ENCODE peak calls at places on chromosome 9, in seven cellular contexts. R is endothelial cell, I is Peyer's patch, T is choroid plexus epithelial cell, N is PC-3, F is upper lobe of right lung, B is sigmoid colon. L is an unnamed sample.

GRCh38 chr9:5025416-5025815 is 40.3 kb downstream of the JAK2 start:
- DNase-seq in N (no peak), B (no peak), T (peak), I (no peak), F (no peak), R (no peak), L (no peak)

GRCh38 chr9:120348951-120349429 is 231.0 kb downstream of the CDK5RAP2 start:
- DNase-seq in N (peak), R (peak), B (no peak), F (no peak), I (no peak), T (peak), L (peak)

GRCh38 chr9:108022246-108022935 is 532.8 kb upstream of the KLF4 start:
- DNase-seq in R (no peak), F (no peak), I (no peak), B (no peak), T (no peak), N (no peak), L (no peak)

GRCh38 chr9:976258-976804 is at the start of gene DMRT3:
- DNase-seq in R (peak), N (no peak), B (no peak), I (no peak), F (no peak), T (no peak), L (no peak)

GRCh38 chr9:87556821-87557220 is 59.2 kb downstream of the DAPK1 start:
- DNase-seq in T (no peak), N (no peak), I (no peak), F (no peak), B (no peak), R (no peak), L (no peak)

GRCh38 chr9:83957029-83957513 is 22.9 kb downstream of the HNRNPK start:
- DNase-seq in B (no peak), T (peak), I (no peak), R (no peak), F (no peak), N (no peak), L (no peak)

GRCh38 chr9:78044189-78044588 is 12.6 kb upstream of the GNAQ start:
- DNase-seq in N (no peak), I (no peak), F (no peak), T (no peak), B (no peak), R (no peak), L (no peak)

GRCh38 chr9:88310310-88310980 is 77.8 kb upstream of the SPIN1 start:
- DNase-seq in T (peak), F (peak), N (peak), R (peak), B (peak), I (no peak), L (no peak)

GRCh38 chr9:12719431-12719830 is 26.2 kb downstream of the TYRP1 start:
- DNase-seq in T (peak), F (no peak), I (no peak), R (no peak), N (peak), B (no peak), L (no peak)

GRCh38 chr9:106035810-106036209 is 341.5 kb downstream of the TMEM38B start:
- DNase-seq in I (no peak), F (no peak), B (no peak), R (no peak), N (no peak), T (no peak), L (no peak)

GRCh38 chr9:21872696-21873095 is 70.3 kb downstream of the MTAP start:
- DNase-seq in I (no peak), T (no peak), B (no peak), F (no peak), N (no peak), R (no peak), L (no peak)

GRCh38 chr9:36056896-36057295 is 20.2 kb downstream of the RECK start:
- DNase-seq in B (no peak), N (no peak), T (no peak), R (no peak), F (no peak), I (no peak), L (no peak)

GRCh38 chr9:87375397-87376073 is 122.1 kb upstream of the DAPK1 start:
- DNase-seq in F (no peak), B (no peak), R (no peak), T (peak), N (no peak), I (no peak), L (no peak)

GRCh38 chr9:94973491-94973941 is 247.0 kb downstream of the AOPEP start:
- DNase-seq in T (peak), F (no peak), I (no peak), N (no peak), B (no peak), R (no peak), L (no peak)

GRCh38 chr9:114621561-114621960 is 10.5 kb downstream of the TMEM268 start:
- DNase-seq in I (no peak), F (no peak), N (no peak), T (no peak), R (no peak), B (no peak), L (no peak)

GRCh38 chr9:107484117-107484723 is 5.3 kb downstream of the KLF4 start:
- DNase-seq in R (peak), B (no peak), F (no peak), N (peak), I (no peak), T (peak), L (no peak)

GRCh38 chr9:71685394-71685793 is 82.9 kb downstream of the CEMIP2 start:
- DNase-seq in R (no peak), T (no peak), N (peak), B (no peak), I (peak), F (no peak), L (peak)

GRCh38 chr9:94889627-94890026 is 163.1 kb downstream of the AOPEP start:
- DNase-seq in R (no peak), I (no peak), B (no peak), F (no peak), N (no peak), T (no peak), L (no peak)

GRCh38 chr9:97559111-97559514 is 57.6 kb downstream of the TMOD1 start:
- DNase-seq in T (no peak), I (no peak), B (no peak), N (no peak), R (no peak), F (peak), L (peak)

GRCh38 chr9:124470306-124470705 is 20.1 kb downstream of the ADGRD2 start:
- DNase-seq in B (no peak), N (no peak), F (no peak), R (no peak), I (no peak), T (no peak), L (no peak)

GRCh38 chr9:115254781-115255180 is 136.8 kb upstream of the TNC start:
- DNase-seq in F (no peak), T (no peak), I (no peak), B (peak), N (no peak), R (no peak), L (no peak)

GRCh38 chr9:95645579-95645978 is 128.8 kb upstream of the PTCH1 start:
- DNase-seq in I (no peak), T (no peak), R (no peak), F (no peak), B (no peak), N (no peak), L (no peak)

GRCh38 chr9:112179816-112180215 is 4.7 kb upstream of the SUSD1 start:
- DNase-seq in I (no peak), T (no peak), F (no peak), N (no peak), R (no peak), B (no peak), L (no peak)

GRCh38 chr9:120928015-120928719 is 1.6 kb upstream of the TRAF1 start:
- DNase-seq in B (peak), T (no peak), I (peak), R (peak), N (no peak), F (peak), L (peak)

GRCh38 chr9:125393426-125393825 is 131.8 kb downstream of the GAPVD1 start:
- DNase-seq in R (no peak), N (peak), F (no peak), I (no peak), B (no peak), T (peak), L (no peak)

GRCh38 chr9:34601883-34602570 is 9.9 kb downstream of the RPP25L start:
- DNase-seq in B (no peak), N (no peak), R (no peak), F (no peak), I (no peak), T (no peak), L (no peak)

GRCh38 chr9:107177857-107178256 is 105.2 kb upstream of the RAD23B start:
- DNase-seq in B (no peak), T (no peak), N (no peak), F (no peak), I (peak), R (no peak), L (no peak)

DNA sequence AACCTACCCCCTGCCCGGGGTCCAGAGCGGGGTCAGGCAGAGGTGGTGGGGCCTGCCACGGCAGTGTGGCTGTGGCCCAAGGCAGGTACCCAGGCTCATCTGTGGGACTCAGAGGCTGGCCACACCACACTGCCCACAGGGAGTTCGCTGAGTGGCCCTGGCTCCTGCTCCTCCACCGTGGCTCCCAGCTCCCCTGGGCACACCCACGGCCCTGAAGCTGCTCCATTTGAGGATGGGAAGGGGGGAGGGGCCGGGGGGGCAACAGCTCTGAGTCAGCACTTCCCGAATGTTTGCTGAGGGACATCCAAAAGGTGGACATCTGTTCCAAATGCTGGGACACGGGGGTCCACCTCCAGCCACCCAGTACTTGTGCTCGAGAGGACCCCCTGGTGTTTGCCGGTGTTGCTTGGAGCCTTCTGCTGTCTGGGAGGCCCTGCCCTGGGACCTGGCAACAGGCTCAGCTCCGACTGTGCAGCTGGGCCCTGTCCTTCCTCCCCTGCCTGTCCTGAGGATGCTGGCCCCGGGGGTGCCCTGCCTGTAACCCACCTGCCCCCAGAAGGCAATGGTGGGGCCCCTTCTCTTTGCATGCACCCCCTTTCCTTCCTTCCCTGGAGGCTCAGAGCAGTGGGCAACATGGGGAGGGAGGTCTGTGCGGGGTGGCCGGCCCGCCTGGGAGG is 2.5 kb upstream of the NRARP start:
- DNase-seq in R (peak), B (no peak), I (peak), T (no peak), N (no peak), F (peak), L (no peak)
- TF ChIP-seq CTCF in R (no peak), B (no peak), I (no peak), T (peak), N (no peak), F (peak), L (no peak)

GRCh38 chr9:127886401-127886972 is 9.0 kb upstream of the AK1 start:
- DNase-seq in N (no peak), R (no peak), F (peak), B (no peak), T (no peak), I (no peak), L (no peak)

GRCh38 chr9:127885508-127886281 is 8.2 kb upstream of the AK1 start:
- DNase-seq in B (no peak), T (no peak), R (no peak), N (no peak), I (no peak), F (peak), L (no peak)

GRCh38 chr9:127884976-127885490 is 7.6 kb upstream of the AK1 start:
- DNase-seq in T (no peak), I (no peak), B (no peak), N (no peak), F (peak), R (no peak), L (no peak)

GRCh38 chr9:127890053-127890452 is 9.3 kb downstream of the ST6GALNAC6 start:
- DNase-seq in F (no peak), B (no peak), R (no peak), N (no peak), T (no peak), I (no peak), L (no peak)

GRCh38 chr9:127887792-127888191 is 10.3 kb upstream of the AK1 start:
- DNase-seq in R (peak), T (peak), I (no peak), B (no peak), N (no peak), F (no peak), L (no peak)
- TF ChIP-seq CTCF in R (peak), T (peak), I (no peak), B (no peak), N (no peak), F (no peak), L (peak)

GRCh38 chr9:131045300-131046092 is 36.5 kb downstream of the LAMC3 start:
- DNase-seq in R (no peak), B (no peak), T (peak), F (no peak), N (no peak), I (no peak), L (peak)

GRCh38 chr9:131046093-131046380 is 37.1 kb downstream of the LAMC3 start:
- DNase-seq in T (no peak), I (no peak), R (no peak), F (no peak), N (peak), B (no peak), L (no peak)

GRCh38 chr9:131048820-131049219 is 39.8 kb downstream of the LAMC3 start:
- DNase-seq in T (no peak), R (no peak), I (no peak), F (no peak), N (no peak), B (no peak), L (no peak)

GRCh38 chr9:131048332-131048731 is 39.4 kb downstream of the LAMC3 start:
- DNase-seq in B (no peak), N (no peak), F (no peak), I (no peak), R (no peak), T (no peak), L (no peak)

DNA sequence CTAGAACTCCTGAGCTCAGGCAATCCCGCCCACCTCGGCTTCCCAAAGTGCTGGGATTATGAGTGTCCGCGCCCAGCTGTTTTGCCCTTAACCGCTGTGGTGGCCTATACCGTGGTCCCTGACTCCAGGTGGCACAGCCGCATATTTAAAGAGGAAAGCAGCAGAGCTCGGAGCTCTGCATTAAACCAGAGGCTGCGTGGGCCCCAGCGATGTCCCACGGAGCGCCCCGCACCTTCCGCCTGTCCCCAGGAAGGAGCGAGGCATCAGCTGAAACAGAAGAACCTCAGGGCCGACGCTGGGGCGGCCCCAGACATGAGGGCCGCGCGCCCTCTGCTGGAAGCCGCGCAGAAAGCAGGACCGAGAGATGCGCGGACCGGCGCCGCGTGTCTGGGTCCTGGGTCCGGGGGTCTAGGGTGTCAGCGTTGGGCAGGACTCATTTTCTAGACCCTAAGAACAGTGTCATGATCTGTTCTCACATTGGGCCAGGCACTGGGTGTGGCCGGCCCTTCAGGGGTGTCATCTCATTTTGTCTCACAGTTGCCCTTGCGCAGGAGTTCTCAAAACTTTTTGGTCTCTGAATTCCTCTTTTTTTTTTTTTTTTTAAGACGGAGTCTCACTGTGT is 37.7 kb downstream of the LAMC3 start:
- DNase-seq in N (peak), T (peak), I (peak), R (peak), B (peak), F (peak), L (peak)
- TF ChIP-seq CTCF in N (peak), T (peak), I (peak), R (peak), B (peak), F (peak), L (peak)

GRCh38 chr9:134067904-134068741 is at the start of gene BRD3:
- DNase-seq in N (peak), F (peak), T (peak), I (peak), B (peak), R (peak), L (peak)
- TF ChIP-seq CTCF in N (no peak), F (no peak), T (no peak), I (no peak), B (no peak), R (no peak), L (no peak)

DNA sequence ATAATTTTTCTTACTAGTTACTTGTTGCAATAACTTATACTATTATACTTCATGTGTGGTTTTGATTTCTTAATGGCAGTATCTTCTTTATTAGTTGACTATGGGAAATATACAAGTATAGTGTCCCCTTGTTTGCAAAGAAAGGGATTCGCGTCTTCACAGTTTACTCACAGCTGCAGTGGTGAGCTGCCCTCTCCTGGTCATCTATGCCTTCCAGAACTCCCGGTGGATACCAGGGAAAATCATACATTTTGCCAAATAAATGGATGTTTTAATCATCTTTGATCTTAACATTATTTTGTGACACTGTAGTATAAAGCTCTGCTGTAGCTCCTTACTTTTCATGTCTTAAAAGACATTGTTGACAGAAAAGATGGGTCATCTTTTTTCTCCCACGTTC is 142.0 kb downstream of the ZCCHC7 start:
- DNase-seq in R (peak), N (peak), I (no peak), F (no peak), B (no peak), T (peak), L (no peak)
- TF ChIP-seq CTCF in R (no peak), N (peak), I (no peak), F (peak), B (peak), T (peak), L (no peak)

GRCh38 chr9:122350577-122351355 is 20.1 kb upstream of the PTGS1 start:
- DNase-seq in T (peak), I (peak), F (peak), R (peak), N (peak), B (peak), L (peak)

GRCh38 chr9:122354536-122355199 is 16.2 kb upstream of the PTGS1 start:
- DNase-seq in B (no peak), I (no peak), N (no peak), T (no peak), F (no peak), R (no peak), L (no peak)

GRCh38 chr9:122360891-122361290 is 9.9 kb upstream of the PTGS1 start:
- DNase-seq in I (no peak), R (no peak), F (no peak), B (no peak), T (no peak), N (no peak), L (peak)

GRCh38 chr9:122355336-122355875 is 15.4 kb upstream of the PTGS1 start:
- DNase-seq in I (no peak), F (no peak), R (no peak), N (no peak), B (no peak), T (no peak), L (no peak)

DNA sequence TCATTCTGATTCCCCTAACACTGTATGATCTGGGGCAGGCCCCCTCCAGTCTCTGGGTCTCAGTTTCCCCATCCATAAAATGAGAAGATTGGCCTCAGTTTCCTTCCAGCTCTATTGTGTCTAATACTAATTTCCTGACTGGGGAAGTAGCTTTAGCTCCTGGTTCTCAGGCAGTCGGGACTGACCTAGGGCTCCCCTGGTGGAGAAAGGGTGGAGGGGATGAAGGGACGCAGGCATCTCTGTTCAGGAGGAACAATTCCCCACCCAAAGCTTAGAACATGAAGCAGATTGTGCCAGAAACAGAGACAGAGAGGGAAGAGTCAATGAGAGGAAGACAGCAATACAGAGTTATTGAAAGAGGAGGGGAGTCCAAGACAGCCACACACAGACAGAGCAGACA is 14.2 kb upstream of the PTGS1 start:
- DNase-seq in N (no peak), F (no peak), I (no peak), B (no peak), T (no peak), R (peak), L (no peak)
- TF ChIP-seq CTCF in N (peak), F (peak), I (no peak), B (no peak), T (peak), R (no peak), L (peak)

GRCh38 chr9:70392189-70392588 is 22.3 kb downstream of the KLF9 start:
- DNase-seq in B (no peak), R (no peak), N (peak), I (no peak), T (no peak), F (no peak), L (peak)
- TF ChIP-seq CTCF in B (peak), R (no peak), N (peak), I (no peak), T (peak), F (peak), L (peak)

L was measured in activated CD8-positive, alpha-beta T cell treated with anti-CD3 and anti-CD28 coated beads for 36 hours.